ENCODE peak calls at places on chromosomes 12 and 14, in four cellular contexts. E, P, R and A are unnamed samples.

GRCh38 chr12:63480186-63480585 is 188.1 kb downstream of the DPY19L2 start:
- DNase-seq in E (no peak), P (no peak), R (no peak), A (no peak)

GRCh38 chr12:98490491-98491453 is 24.6 kb upstream of the TMPO start:
- DNase-seq in E (peak; percentile 93), P (peak; percentile 90), R (peak; percentile 86), A (peak; percentile 86)

GRCh38 chr12:4789776-4790175 is 69.6 kb downstream of the GALNT8 start:
- DNase-seq in E (no peak), P (no peak), R (no peak), A (no peak)

GRCh38 chr12:52692253-52692652 is 11.1 kb downstream of the KRT77 start:
- DNase-seq in E (no peak), P (no peak), R (no peak), A (no peak)

GRCh38 chr12:69840727-69841126 is 15.7 kb downstream of the MYRFL start:
- DNase-seq in E (no peak), P (no peak), R (no peak), A (no peak)

GRCh38 chr12:53180270-53180930 is at the start of the genes CSAD and ZNF740:
- DNase-seq in E (peak; percentile 99), P (peak; percentile 98), R (peak; percentile 99), A (peak; percentile 98)

GRCh38 chr14:51302319-51303030 is 62.4 kb downstream of the TMX1 start:
- DNase-seq in E (no peak), P (peak; percentile 56), R (no peak), A (no peak)

GRCh38 chr12:109461049-109461845 is 15.9 kb downstream of the KCTD10 start:
- DNase-seq in E (no peak), P (peak; percentile 53), R (peak; percentile 71), A (peak; percentile 33)

GRCh38 chr12:72267974-72268373 is 4.2 kb upstream of the TRHDE start:
- DNase-seq in E (peak; percentile 69), P (peak; percentile 52), R (no peak), A (no peak)

GRCh38 chr12:120628919-120629318 is 11.5 kb upstream of the CABP1 start:
- DNase-seq in E (no peak), P (no peak), R (no peak), A (no peak)

GRCh38 chr14:77641534-77642341 is 25.3 kb upstream of the SPTLC2 start:
- DNase-seq in E (peak; percentile 55), P (peak; percentile 39), R (peak; percentile 89), A (peak; percentile 83)

GRCh38 chr14:77660754-77661153 is 44.3 kb upstream of the SPTLC2 start:
- DNase-seq in E (peak; percentile 54), P (no peak), R (no peak), A (no peak)

GRCh38 chr12:111444706-111445310 is 39.1 kb downstream of the SH2B3 start:
- DNase-seq in E (peak; percentile 74), P (no peak), R (peak; percentile 83), A (peak; percentile 69)

GRCh38 chr12:85277900-85278597 is 2.0 kb upstream of the ALX1 start:
- DNase-seq in E (no peak), P (no peak), R (peak; percentile 24), A (no peak)

GRCh38 chr12:6605425-6606330 is 1.5 kb downstream of the CHD4 start:
- DNase-seq in E (peak; percentile 36), P (peak; percentile 51), R (no peak), A (peak; percentile 17)

GRCh38 chr12:54357802-54358619 is 6.3 kb downstream of the GPR84 start:
- DNase-seq in E (peak; percentile 40), P (peak; percentile 38), R (no peak), A (no peak)

GRCh38 chr12:47621960-47622359 is 83.9 kb downstream of the RPAP3 start:
- DNase-seq in E (no peak), P (no peak), R (no peak), A (no peak)

GRCh38 chr14:70317969-70318634 is 41.4 kb downstream of the COX16 start:
- DNase-seq in E (peak; percentile 39), P (peak; percentile 73), R (no peak), A (no peak)

GRCh38 chr14:77856930-77857329 is 57.0 kb downstream of the ADCK1 start:
- DNase-seq in E (no peak), P (no peak), R (no peak), A (no peak)

GRCh38 chr14:62667515-62667914 is 377.7 kb downstream of the KCNH5 start:
- DNase-seq in E (peak; percentile 46), P (peak; percentile 13), R (no peak), A (no peak)

GRCh38 chr14:100592972-100593371 is 5.8 kb upstream of the BEGAIN start:
- DNase-seq in E (no peak), P (no peak), R (peak; percentile 23), A (no peak)

GRCh38 chr12:119788783-119789182 is 88.3 kb downstream of the CIT start:
- DNase-seq in E (no peak), P (no peak), R (no peak), A (no peak)

GRCh38 chr12:53049582-53050318 is at the start of gene TNS2:
- DNase-seq in E (no peak), P (peak; percentile 61), R (peak; percentile 88), A (peak; percentile 89)

GRCh38 chr14:65035049-65035448 is 48.4 kb downstream of the FNTB start:
- DNase-seq in E (no peak), P (no peak), R (no peak), A (peak; percentile 54)

GRCh38 chr12:64609543-64610091 is 678 bp upstream of the RASSF3 start:
- DNase-seq in E (peak; percentile 41), P (peak; percentile 41), R (no peak), A (no peak)

GRCh38 chr12:39807043-39807442 is 187.4 kb upstream of the ABCD2 start:
- DNase-seq in E (peak; percentile 70), P (peak; percentile 27), R (no peak), A (no peak)

GRCh38 chr12:24960222-24960855 is 11.4 kb upstream of the BCAT1 start:
- DNase-seq in E (peak; percentile 73), P (peak; percentile 49), R (no peak), A (no peak)

GRCh38 chr14:80208426-80208950 is 2.8 kb downstream of the DIO2 start:
- DNase-seq in E (no peak), P (no peak), R (no peak), A (no peak)

GRCh38 chr12:89064780-89065179 is 287.5 kb downstream of the DUSP6 start:
- DNase-seq in E (no peak), P (peak; percentile 96), R (no peak), A (no peak)

GRCh38 chr12:18339633-18340032 is 78.3 kb downstream of the PIK3C2G start:
- DNase-seq in E (no peak), P (no peak), R (no peak), A (no peak)

GRCh38 chr14:99143793-99144192 is 128.2 kb downstream of the BCL11B start:
- DNase-seq in E (peak; percentile 69), P (no peak), R (no peak), A (no peak)

GRCh38 chr12:80242341-80242740 is 143.0 kb downstream of the OTOGL start:
- DNase-seq in E (peak; percentile 90), P (no peak), R (no peak), A (no peak)

GRCh38 chr12:80239867-80240266 is 140.5 kb downstream of the OTOGL start:
- DNase-seq in E (no peak), P (no peak), R (no peak), A (no peak)

GRCh38 chr12:80241576-80242273 is 142.4 kb downstream of the OTOGL start:
- DNase-seq in E (no peak), P (peak; percentile 42), R (no peak), A (no peak)
- TF ChIP-seq CTCF in E (no peak), P (no peak), R (no peak), A (no peak)

GRCh38 chr14:69094481-69094880 is 58.4 kb downstream of the DCAF5 start:
- DNase-seq in E (no peak), P (no peak), R (no peak), A (no peak)
- H3K36me3 ChIP-seq in E (peaks cover 15% of the 10 kb centered on the region), P (peaks cover 14% of the 10 kb centered on the region), R (peaks cover 39% of the 10 kb centered on the region), A (peaks cover 27% of the 10 kb centered on the region)

DNA sequence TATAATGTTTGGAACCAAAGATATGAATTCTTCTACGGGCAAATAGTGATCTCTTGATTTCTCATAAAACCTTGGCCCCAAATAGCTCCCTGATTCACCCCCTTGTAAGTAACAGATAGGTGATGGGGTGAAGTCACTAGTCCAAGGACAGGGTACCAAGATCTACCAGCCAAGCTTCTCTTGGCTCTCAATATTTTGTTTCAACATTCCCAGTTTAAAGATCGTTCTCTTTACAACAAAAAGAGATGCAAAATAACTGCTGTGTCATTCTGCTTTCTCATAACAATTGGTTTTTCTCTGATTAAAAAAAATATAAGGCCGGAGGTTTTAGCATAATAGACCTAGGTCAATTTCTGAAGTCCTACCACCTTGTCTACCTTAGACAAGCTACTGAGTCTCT is 11.8 kb downstream of the PAH start:
- DNase-seq in E (no peak), P (no peak), R (no peak), A (no peak)
- H3K27ac ChIP-seq in E (no peak overlapping the region), P (no peak overlapping the region), R (no peak overlapping the region), A (no peak overlapping the region)

GRCh38 chr12:122834921-122835692 is at the start of gene HIP1R:
- DNase-seq in E (peak; percentile 51), P (peak; percentile 27), R (peak; percentile 65), A (no peak)

GRCh38 chr12:122837306-122838265 is 2.3 kb downstream of the HIP1R start:
- DNase-seq in E (peak; percentile 29), P (peak; percentile 31), R (peak; percentile 28), A (no peak)

GRCh38 chr12:122835693-122836026 is 403 bp downstream of the HIP1R start:
- DNase-seq in E (no peak), P (peak; percentile 29), R (peak; percentile 58), A (no peak)

GRCh38 chr12:122836027-122836921 is 1.0 kb downstream of the HIP1R start:
- DNase-seq in E (peak; percentile 75), P (peak; percentile 70), R (peak; percentile 55), A (no peak)

GRCh38 chr12:122834229-122834920 is 882 bp upstream of the HIP1R start:
- DNase-seq in E (peak; percentile 73), P (peak; percentile 74), R (peak; percentile 59), A (no peak)
- TF ChIP-seq CTCF in E (peak; percentile 11), P (peak; percentile 42), R (no peak), A (peak; percentile 35)

DNA sequence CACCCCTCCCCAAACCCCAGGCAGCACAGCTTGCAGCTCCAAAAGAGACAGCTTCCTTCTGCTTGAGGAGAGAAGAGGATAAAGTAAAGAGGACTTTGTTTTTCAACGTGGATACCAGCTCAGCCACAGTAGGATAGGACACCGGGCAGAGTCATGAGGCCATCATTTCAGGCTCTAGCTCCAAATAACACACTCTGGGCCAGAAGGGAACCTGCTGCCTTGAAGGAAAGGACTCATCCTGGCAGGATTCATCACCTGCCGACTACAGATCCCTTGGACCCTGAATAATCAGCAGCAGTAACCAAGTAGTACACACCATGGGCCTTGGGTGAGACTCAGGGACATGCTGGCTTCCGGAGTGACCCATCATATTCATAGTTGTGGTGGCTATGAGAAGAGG is 10.4 kb upstream of the CKAP4 start:
- DNase-seq in E (no peak), P (no peak), R (no peak), A (no peak)
- H3K36me3 ChIP-seq in E (no peaks in the 10 kb centered on the region), P (no peaks in the 10 kb centered on the region), R (no peaks in the 10 kb centered on the region), A (no peaks in the 10 kb centered on the region)

GRCh38 chr12:101607894-101608293 is 13.1 kb downstream of the MYBPC1 start:
- DNase-seq in E (no peak), P (no peak), R (no peak), A (no peak)
- H3K27ac ChIP-seq in E (no peak overlapping the region), P (no peak overlapping the region), R (peak overlapping the region; percentile 33), A (no peak overlapping the region)

GRCh38 chr14:58073516-58073915 is 78.5 kb downstream of the ARMH4 start:
- DNase-seq in E (no peak), P (no peak), R (no peak), A (no peak)
- TF ChIP-seq CTCF in E (no peak), P (no peak), R (no peak), A (no peak)